ENCODE peak calls at places on chromosomes 2 and 18, in nine cellular contexts. G is ovary, E is body of pancreas, R is brain microvascular endothelial cell, U is right cardiac atrium, L is thoracic aorta, P is H9, Q is NT2/D1, N is SK-N-SH. W is an unnamed sample. For H3K27me3, the result is how much of the 10 kb centered on the place peaks cover.

GRCh38 chr2:39024833-39025232 is 96.0 kb downstream of the SOS1 start:
- DNase-seq in R (no peak), U (no peak), E (no peak), L (no peak), P (no peak), N (no peak), Q (no peak), G (no peak), W (no peak)

GRCh38 chr2:238114331-238114841 is 14.2 kb downstream of the ESPNL start:
- DNase-seq in Q (no peak), G (no peak), E (no peak), N (no peak), P (no peak), U (peak), L (no peak), R (no peak), W (no peak)

GRCh38 chr2:69945447-69945846 is 16.0 kb downstream of the ASPRV1 start:
- DNase-seq in L (no peak), G (no peak), P (no peak), N (no peak), E (no peak), U (no peak), R (peak), Q (no peak), W (no peak)

GRCh38 chr18:76859474-76860339 is 37.4 kb downstream of the ZNF236 start:
- DNase-seq in L (no peak), N (no peak), G (no peak), Q (no peak), P (no peak), R (no peak), U (no peak), E (no peak), W (no peak)

GRCh38 chr2:9388950-9389911 is 34.1 kb downstream of the ITGB1BP1 start:
- DNase-seq in G (no peak), N (no peak), Q (no peak), L (no peak), P (no peak), E (no peak), U (no peak), R (no peak), W (peak)

GRCh38 chr2:112728384-112729175 is 7.8 kb downstream of the NT5DC4 start:
- DNase-seq in G (no peak), N (no peak), R (no peak), E (no peak), U (no peak), L (no peak), Q (no peak), P (no peak), W (no peak)

GRCh38 chr2:153944775-153945174 is 73.1 kb downstream of the GALNT13 start:
- DNase-seq in U (no peak), P (no peak), L (no peak), N (no peak), E (no peak), Q (no peak), R (no peak), G (no peak), W (no peak)

GRCh38 chr18:46555724-46556123 is 101.3 kb downstream of the LOXHD1 start:
- DNase-seq in E (no peak), U (no peak), L (no peak), G (no peak), R (no peak), Q (no peak), N (peak), P (peak), W (peak)

GRCh38 chr18:73728657-73729056 is 419.0 kb downstream of the FBXO15 start:
- DNase-seq in L (no peak), P (no peak), N (no peak), G (no peak), Q (no peak), U (no peak), E (no peak), R (no peak), W (no peak)

GRCh38 chr18:49762191-49763077 is 50.9 kb downstream of the ACAA2 start:
- DNase-seq in G (no peak), P (no peak), N (no peak), R (no peak), U (no peak), Q (no peak), L (no peak), E (no peak), W (no peak)

GRCh38 chr2:182649316-182649715 is 66.7 kb upstream of the DNAJC10 start:
- DNase-seq in G (no peak), U (peak), E (no peak), P (peak), N (peak), R (peak), L (no peak), Q (peak), W (peak)

GRCh38 chr2:222952204-222952603 is 91.4 kb downstream of the ACSL3 start:
- DNase-seq in L (no peak), U (no peak), R (no peak), E (peak), N (no peak), P (no peak), G (no peak), Q (no peak), W (peak)

GRCh38 chr2:74876081-74876886 is 42.4 kb downstream of the HK2 start:
- DNase-seq in G (peak), U (no peak), R (peak), E (peak), Q (peak), P (peak), L (no peak), N (peak), W (no peak)

GRCh38 chr2:181332044-181332443 is 125.1 kb upstream of the ITGA4 start:
- DNase-seq in Q (no peak), P (no peak), G (no peak), N (no peak), E (no peak), R (no peak), L (no peak), U (no peak), W (no peak)

GRCh38 chr18:39799010-39799409 is 2156.0 kb upstream of the PIK3C3 start:
- DNase-seq in N (no peak), P (no peak), E (no peak), Q (no peak), R (no peak), G (no peak), L (no peak), U (peak), W (no peak)

GRCh38 chr2:84880645-84881521 is at the start of gene TRABD2A:
- DNase-seq in P (peak), N (peak), R (no peak), Q (no peak), G (peak), E (no peak), U (peak), L (no peak), W (no peak)

GRCh38 chr2:148909114-148909513 is 34.1 kb downstream of the KIF5C start:
- DNase-seq in U (peak), Q (no peak), N (no peak), R (no peak), E (no peak), G (no peak), P (peak), L (no peak), W (peak)

GRCh38 chr2:57516740-57517340 is 529.8 kb upstream of the VRK2 start:
- DNase-seq in G (no peak), P (no peak), Q (peak), U (no peak), L (no peak), N (peak), R (no peak), E (no peak), W (no peak)

GRCh38 chr2:38650012-38650411 is 15.9 kb upstream of the GALM start:
- DNase-seq in G (no peak), R (no peak), Q (no peak), E (no peak), N (no peak), P (no peak), U (no peak), L (no peak), W (no peak)

GRCh38 chr2:231567159-231567558 is 25.5 kb upstream of the TEX44 start:
- DNase-seq in L (no peak), U (no peak), P (no peak), N (no peak), E (no peak), Q (no peak), G (no peak), R (no peak), W (no peak)

GRCh38 chr2:95393901-95394300 is 8.6 kb upstream of the FAHD2A start:
- DNase-seq in R (no peak), Q (no peak), N (no peak), P (no peak), L (no peak), G (no peak), E (peak), U (no peak), W (no peak)
- H3K27me3 ChIP-seq in R (under half), Q (under half), N (under half), P (under half), L (under half), G (under half), E (under half), U (under half), W (under half)

DNA sequence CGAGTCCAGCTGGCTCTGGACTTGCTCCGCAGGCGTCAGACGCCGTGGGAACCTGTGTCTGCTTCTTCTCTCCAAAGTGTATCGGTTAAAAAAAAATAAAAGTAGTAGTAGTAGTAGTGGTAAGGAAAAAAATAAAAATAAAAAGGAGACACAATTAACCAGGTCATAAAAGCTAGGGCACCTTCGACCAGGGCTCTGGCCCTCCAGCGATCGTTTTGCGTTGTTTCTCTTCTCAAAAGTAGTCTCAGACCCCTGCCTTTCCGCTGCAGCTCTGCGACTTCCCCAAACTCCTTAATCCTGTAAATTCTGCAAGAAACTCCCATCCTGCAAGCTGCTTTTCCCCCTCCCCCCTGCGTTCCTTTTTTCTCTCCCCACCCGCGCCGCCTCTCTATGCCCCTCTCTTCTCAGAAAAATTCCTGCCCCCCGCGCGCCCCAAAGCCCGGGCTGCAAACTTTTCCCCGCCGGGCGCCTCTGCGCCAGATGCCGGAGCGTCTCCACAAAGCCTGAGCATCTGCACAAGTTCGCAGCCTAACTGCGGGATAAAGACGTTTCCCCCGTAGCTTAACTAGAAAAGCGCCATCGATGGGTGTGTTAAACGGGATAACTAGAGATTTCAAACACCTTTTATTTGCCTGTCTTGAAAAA is 1.9 kb upstream of the SALL3 start:
- DNase-seq in P (no peak), Q (no peak), E (no peak), N (no peak), R (no peak), L (no peak), U (no peak), G (no peak), W (no peak)
- H3K27me3 ChIP-seq in P (under half), Q (half or more), E (under half), N (half or more), R (half or more), L (under half), U (under half), G (under half), W (half or more)

GRCh38 chr18:58716046-58716766 is 44.9 kb downstream of the MALT1 start:
- DNase-seq in N (no peak), L (no peak), E (no peak), G (no peak), U (no peak), Q (no peak), R (peak), P (no peak), W (no peak)

GRCh38 chr18:58726671-58727070 is 55.4 kb downstream of the MALT1 start:
- DNase-seq in Q (no peak), L (no peak), R (no peak), G (no peak), N (no peak), E (no peak), P (no peak), U (no peak), W (no peak)

GRCh38 chr18:58723810-58724602 is 52.7 kb downstream of the MALT1 start:
- DNase-seq in Q (no peak), N (no peak), R (no peak), P (no peak), E (no peak), U (no peak), L (no peak), G (no peak), W (no peak)

GRCh38 chr18:58721586-58722160 is 50.4 kb downstream of the MALT1 start:
- DNase-seq in E (no peak), R (no peak), U (peak), Q (no peak), P (no peak), G (no peak), N (no peak), L (no peak), W (no peak)
- H3K27me3 ChIP-seq in E (under half), R (under half), U (under half), Q (under half), P (under half), G (under half), N (under half), L (under half), W (under half)

GRCh38 chr18:2846638-2847340 is at the start of gene EMILIN2:
- DNase-seq in Q (no peak), R (peak), G (peak), U (peak), P (peak), E (peak), L (peak), N (peak), W (no peak)
- H3K27me3 ChIP-seq in Q (under half), R (under half), G (under half), U (under half), P (under half), E (under half), L (under half), N (half or more), W (under half)

GRCh38 chr18:44915661-44916060 is 235.0 kb downstream of the SETBP1 start:
- DNase-seq in U (no peak), Q (no peak), R (no peak), L (no peak), G (no peak), P (no peak), E (no peak), N (no peak), W (no peak)

GRCh38 chr18:44912740-44913478 is 232.2 kb downstream of the SETBP1 start:
- DNase-seq in Q (no peak), N (no peak), P (no peak), E (no peak), L (no peak), G (no peak), R (no peak), U (no peak), W (no peak)

GRCh38 chr18:44915213-44915612 is 234.5 kb downstream of the SETBP1 start:
- DNase-seq in R (no peak), Q (no peak), L (no peak), P (no peak), G (no peak), E (no peak), U (no peak), N (no peak), W (no peak)

GRCh38 chr18:44911773-44912172 is 231.1 kb downstream of the SETBP1 start:
- DNase-seq in L (no peak), N (no peak), G (no peak), P (no peak), R (no peak), E (no peak), Q (no peak), U (no peak), W (no peak)

GRCh38 chr18:44914028-44914427 is 233.3 kb downstream of the SETBP1 start:
- DNase-seq in E (no peak), L (no peak), Q (no peak), R (no peak), N (no peak), P (no peak), U (no peak), G (no peak), W (no peak)
- H3K27me3 ChIP-seq in E (under half), L (under half), Q (under half), R (under half), N (under half), P (under half), U (under half), G (under half), W (under half)

GRCh38 chr18:12288406-12288762 is 19.7 kb upstream of the TUBB6 start:
- DNase-seq in U (no peak), R (no peak), Q (no peak), L (no peak), N (no peak), G (no peak), P (no peak), E (no peak), W (no peak)
- H3K27me3 ChIP-seq in U (under half), R (under half), Q (under half), L (under half), N (under half), G (under half), P (under half), E (under half), W (under half)

DNA sequence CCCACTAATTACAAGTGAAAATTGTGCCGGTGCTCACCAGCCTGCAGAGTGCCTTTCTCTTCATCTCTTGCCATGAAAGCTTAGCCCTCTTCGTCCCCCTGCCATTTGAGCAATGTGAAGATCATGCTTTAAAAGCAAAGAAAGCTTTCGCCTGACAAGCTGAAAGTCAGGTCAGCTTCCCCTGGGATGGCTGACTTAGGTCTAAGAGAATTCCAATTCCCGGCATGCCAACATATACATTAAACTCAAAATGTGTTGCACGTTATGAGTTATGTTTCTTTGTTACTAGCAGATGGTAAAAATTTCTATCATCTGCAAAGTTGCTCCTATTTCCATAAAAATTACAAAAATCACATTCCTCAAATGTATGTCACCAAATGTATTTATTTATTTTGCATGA is 129.8 kb downstream of the AFF3 start:
- DNase-seq in E (no peak), P (no peak), L (no peak), U (no peak), R (no peak), Q (no peak), N (no peak), G (no peak), W (no peak)
- H3K27me3 ChIP-seq in E (under half), P (under half), L (under half), U (under half), R (under half), Q (under half), N (under half), G (under half), W (under half)

GRCh38 chr2:73291461-73292315 is 1.7 kb downstream of the EGR4 start:
- DNase-seq in G (no peak), N (peak), P (peak), L (no peak), E (no peak), R (no peak), U (peak), Q (peak), W (peak)
- H3K27me3 ChIP-seq in G (under half), N (half or more), P (under half), L (under half), E (under half), R (half or more), U (under half), Q (half or more), W (under half)

W was measured in BE2C.